ENCODE peak calls at places on chromosomes 1 and 21, in ten cellular contexts. T, A, C, F, U, S, Q, L, X and O are unnamed samples. For H3K36me3 and H3K4me1, the result is how much of the 10 kb centered on the place peaks cover.

GRCh38 chr1:37398096-37398495 is 76.3 kb upstream of the ZC3H12A start:
- DNase-seq in T (no peak), A (no peak), C (no peak), F (no peak), U (no peak), S (no peak), Q (no peak), L (no peak), X (no peak), O (no peak)

GRCh38 chr1:2446394-2446793 is 29.7 kb upstream of the PLCH2 start:
- DNase-seq in T (no peak), A (no peak), C (no peak), F (no peak), U (no peak), S (no peak), Q (no peak), L (no peak), X (no peak), O (no peak)

GRCh38 chr1:21232044-21232443 is 55.3 kb upstream of the EIF4G3 start:
- DNase-seq in T (no peak), A (peak), C (peak), F (peak), U (no peak), S (peak), Q (peak), L (peak), X (peak), O (no peak)

GRCh38 chr1:198018529-198018928 is 101.4 kb downstream of the LHX9 start:
- DNase-seq in T (no peak), A (no peak), C (no peak), F (peak), U (peak), S (no peak), Q (no peak), L (no peak), X (peak), O (no peak)

GRCh38 chr1:7378346-7379130 is 392.6 kb upstream of the VAMP3 start:
- DNase-seq in T (peak), A (peak), C (peak), F (no peak), U (no peak), S (no peak), Q (no peak), L (peak), X (no peak), O (peak)

GRCh38 chr1:219244864-219245263 is 71.2 kb downstream of the LYPLAL1 start:
- DNase-seq in T (no peak), A (no peak), C (no peak), F (no peak), U (no peak), S (no peak), Q (no peak), L (no peak), X (no peak), O (no peak)

GRCh38 chr1:48552420-48552819 is 80.4 kb upstream of the SPATA6 start:
- DNase-seq in T (no peak), A (no peak), C (no peak), F (peak), U (no peak), S (no peak), Q (no peak), L (no peak), X (peak), O (no peak)

GRCh38 chr1:176379626-176380339 is 83.2 kb upstream of the PAPPA2 start:
- DNase-seq in T (no peak), A (no peak), C (no peak), F (peak), U (no peak), S (no peak), Q (no peak), L (no peak), X (peak), O (no peak)

GRCh38 chr1:30872033-30872947 is 36.3 kb downstream of the SDC3 start:
- DNase-seq in T (no peak), A (no peak), C (no peak), F (no peak), U (no peak), S (no peak), Q (no peak), L (no peak), X (no peak), O (no peak)

GRCh38 chr1:39406533-39407478 is 84.6 kb upstream of the BMP8A start:
- DNase-seq in T (no peak), A (no peak), C (no peak), F (peak), U (peak), S (no peak), Q (no peak), L (no peak), X (no peak), O (no peak)

GRCh38 chr1:44733365-44733764 is 2.4 kb upstream of the RNU5D-1 start:
- DNase-seq in T (no peak), A (peak), C (no peak), F (peak), U (peak), S (no peak), Q (no peak), L (no peak), X (peak), O (no peak)

GRCh38 chr1:169849346-169850022 is 44.2 kb downstream of the SCYL3 start:
- DNase-seq in T (no peak), A (no peak), C (no peak), F (no peak), U (no peak), S (no peak), Q (no peak), L (no peak), X (no peak), O (no peak)
- H3K36me3 ChIP-seq in T (under half), A (half or more), C (under half), F (half or more), U (under half), S (under half), Q (under half), L (under half), X (under half), O (half or more)

GRCh38 chr21:36700295-36700960 is 1.5 kb downstream of the SIM2 start:
- DNase-seq in T (no peak), A (no peak), C (no peak), F (no peak), U (no peak), S (no peak), Q (no peak), L (no peak), X (no peak), O (no peak)
- H3K4me3 ChIP-seq in T (peak), A (peak), C (peak), F (peak), U (peak), S (peak), Q (no peak), L (peak), X (peak), O (peak)

GRCh38 chr1:64940026-64940425 is 26.3 kb downstream of the JAK1 start:
- DNase-seq in T (no peak), A (no peak), C (no peak), F (no peak), U (no peak), S (no peak), Q (no peak), L (no peak), X (no peak), O (no peak)
- H3K4me1 ChIP-seq in T (under half), A (under half), C (under half), F (under half), U (under half), S (under half), Q (under half), L (half or more), X (under half), O (half or more)

GRCh38 chr1:109579044-109579443 is 30.6 kb downstream of the GNAI3 start:
- DNase-seq in T (no peak), A (no peak), C (no peak), F (no peak), U (peak), S (no peak), Q (no peak), L (no peak), X (no peak), O (no peak)

GRCh38 chr1:109579496-109579895 is 31.1 kb downstream of the GNAI3 start:
- DNase-seq in T (no peak), A (peak), C (no peak), F (peak), U (peak), S (no peak), Q (no peak), L (no peak), X (no peak), O (no peak)

GRCh38 chr1:109586055-109586454 is 33.4 kb downstream of the GNAT2 start:
- DNase-seq in T (no peak), A (no peak), C (no peak), F (no peak), U (no peak), S (no peak), Q (no peak), L (no peak), X (no peak), O (no peak)

GRCh38 chr1:109584766-109585165 is 34.6 kb downstream of the GNAT2 start:
- DNase-seq in T (no peak), A (no peak), C (no peak), F (no peak), U (no peak), S (no peak), Q (no peak), L (no peak), X (no peak), O (no peak)

GRCh38 chr1:109582021-109582420 is 33.6 kb downstream of the GNAI3 start:
- DNase-seq in T (no peak), A (no peak), C (no peak), F (no peak), U (no peak), S (no peak), Q (no peak), L (no peak), X (no peak), O (no peak)
- H3K36me3 ChIP-seq in T (under half), A (half or more), C (under half), F (half or more), U (half or more), S (under half), Q (under half), L (under half), X (under half), O (under half)

GRCh38 chr1:154353460-154353904 is 28.2 kb downstream of the ATP8B2 start:
- DNase-seq in T (no peak), A (no peak), C (peak), F (peak), U (peak), S (peak), Q (no peak), L (no peak), X (peak), O (no peak)
- H3K4me3 ChIP-seq in T (no peak), A (peak), C (peak), F (peak), U (no peak), S (peak), Q (peak), L (peak), X (peak), O (peak)

GRCh38 chr1:101309334-101310221 is 72.8 kb downstream of the S1PR1 start:
- DNase-seq in T (peak), A (peak), C (peak), F (peak), U (peak), S (peak), Q (peak), L (peak), X (peak), O (peak)

GRCh38 chr1:101310484-101310883 is 73.7 kb downstream of the S1PR1 start:
- DNase-seq in T (no peak), A (no peak), C (no peak), F (no peak), U (no peak), S (no peak), Q (no peak), L (no peak), X (no peak), O (no peak)

GRCh38 chr1:101312192-101312591 is 75.4 kb downstream of the S1PR1 start:
- DNase-seq in T (no peak), A (no peak), C (no peak), F (no peak), U (no peak), S (no peak), Q (no peak), L (no peak), X (no peak), O (no peak)

GRCh38 chr1:101308935-101309333 is 72.1 kb downstream of the S1PR1 start:
- DNase-seq in T (no peak), A (no peak), C (no peak), F (no peak), U (no peak), S (no peak), Q (no peak), L (no peak), X (no peak), O (no peak)

GRCh38 chr1:101311146-101311892 is 74.5 kb downstream of the S1PR1 start:
- DNase-seq in T (no peak), A (no peak), C (no peak), F (no peak), U (no peak), S (no peak), Q (no peak), L (no peak), X (no peak), O (no peak)
- H3K4me1 ChIP-seq in T (under half), A (under half), C (under half), F (under half), U (under half), S (under half), Q (half or more), L (under half), X (under half), O (half or more)

GRCh38 chr1:9559673-9560072 is 20.4 kb downstream of the SLC25A33 start:
- DNase-seq in T (peak), A (no peak), C (no peak), F (no peak), U (no peak), S (no peak), Q (no peak), L (no peak), X (no peak), O (no peak)
- H3K36me3 ChIP-seq in T (under half), A (under half), C (under half), F (under half), U (under half), S (under half), Q (under half), L (under half), X (under half), O (under half)